ENCODE peak calls at places on chromosomes 5 and 9, in four cellular contexts. Y, I, X and L are unnamed samples.

GRCh38 chr5:74499236-74499635 is 141.3 kb downstream of the ENC1 start:
- DNase-seq in Y (no peak), I (no peak), X (no peak), L (no peak)

GRCh38 chr5:162654661-162655406 is 587.3 kb downstream of the GABRG2 start:
- DNase-seq in Y (no peak), I (no peak), X (no peak), L (no peak)

GRCh38 chr9:133738039-133738805 is at the start of gene SARDH:
- DNase-seq in Y (peak), I (peak), X (peak), L (no peak)

GRCh38 chr9:36961568-36962360 is 72.3 kb downstream of the PAX5 start:
- DNase-seq in Y (peak), I (peak), X (no peak), L (no peak)

GRCh38 chr5:98416541-98416940 is 356.9 kb upstream of the RGMB start:
- DNase-seq in Y (no peak), I (no peak), X (no peak), L (no peak)

GRCh38 chr9:73183917-73184861 is 32.5 kb downstream of the ANXA1 start:
- DNase-seq in Y (no peak), I (peak), X (no peak), L (peak)

GRCh38 chr5:53378590-53379247 is 101.7 kb upstream of the FST start:
- DNase-seq in Y (no peak), I (peak), X (no peak), L (no peak)

GRCh38 chr5:112156211-112156610 is 262.9 kb downstream of the EPB41L4A start:
- DNase-seq in Y (no peak), I (no peak), X (no peak), L (no peak)

GRCh38 chr9:27528278-27528885 is 1.2 kb downstream of the MOB3B start:
- DNase-seq in Y (peak), I (peak), X (peak), L (peak)

GRCh38 chr5:38528162-38528703 is 28.2 kb downstream of the LIFR start:
- DNase-seq in Y (no peak), I (no peak), X (no peak), L (no peak)

GRCh38 chr9:34139477-34140146 is 13.1 kb upstream of the DCAF12 start:
- DNase-seq in Y (peak), I (peak), X (no peak), L (no peak)

GRCh38 chr9:35726876-35727438 is 5.0 kb downstream of the TLN1 start:
- DNase-seq in Y (no peak), I (peak), X (no peak), L (no peak)

GRCh38 chr5:138960145-138960692 is 85.1 kb upstream of the LRRTM2 start:
- DNase-seq in Y (no peak), I (no peak), X (no peak), L (no peak)